ENCODE peak calls at places on chromosomes 2 and 18, in eight cellular contexts. One of them, this sample, is unnamed.

GRCh38 chr2:127906206-127906926 is 20.6 kb upstream of the AMMECR1L start:
- DNase-seq in right atrium auricular region: no peak
- DNase-seq in IMR-90: no peak
- DNase-seq in HFF-Myc: no peak
- DNase-seq in A673: peak; percentile 18
- DNase-seq in mammary epithelial cell: no peak
- DNase-seq in lower lobe of right lung: no peak
- DNase-seq in left ventricle myocardium inferior: no peak
- DNase-seq in this sample: no peak

GRCh38 chr2:96341641-96342040 is 6.1 kb downstream of the NCAPH start:
- DNase-seq in right atrium auricular region: no peak
- DNase-seq in IMR-90: no peak
- DNase-seq in HFF-Myc: no peak
- DNase-seq in A673: no peak
- DNase-seq in mammary epithelial cell: no peak
- DNase-seq in lower lobe of right lung: no peak
- DNase-seq in left ventricle myocardium inferior: no peak
- DNase-seq in this sample: no peak

GRCh38 chr2:104939570-104940235 is 85.8 kb downstream of the POU3F3 start:
- DNase-seq in right atrium auricular region: no peak
- DNase-seq in IMR-90: no peak
- DNase-seq in HFF-Myc: no peak
- DNase-seq in A673: peak; percentile 61
- DNase-seq in mammary epithelial cell: no peak
- DNase-seq in lower lobe of right lung: no peak
- DNase-seq in left ventricle myocardium inferior: no peak
- DNase-seq in this sample: no peak

GRCh38 chr2:210172219-210172575 is 988 bp upstream of the KANSL1L start:
- DNase-seq in right atrium auricular region: no peak
- DNase-seq in IMR-90: no peak
- DNase-seq in HFF-Myc: no peak
- DNase-seq in A673: no peak
- DNase-seq in mammary epithelial cell: no peak
- DNase-seq in lower lobe of right lung: no peak
- DNase-seq in left ventricle myocardium inferior: no peak
- DNase-seq in this sample: no peak

GRCh38 chr18:75219684-75220083 is 9.1 kb downstream of the TSHZ1 start:
- DNase-seq in right atrium auricular region: no peak
- DNase-seq in IMR-90: no peak
- DNase-seq in HFF-Myc: no peak
- DNase-seq in A673: no peak
- DNase-seq in mammary epithelial cell: no peak
- DNase-seq in lower lobe of right lung: no peak
- DNase-seq in left ventricle myocardium inferior: no peak
- DNase-seq in this sample: no peak

GRCh38 chr2:12057436-12058166 is 311.2 kb downstream of the LPIN1 start:
- DNase-seq in right atrium auricular region: no peak
- DNase-seq in IMR-90: no peak
- DNase-seq in HFF-Myc: no peak
- DNase-seq in A673: peak; percentile 93
- DNase-seq in mammary epithelial cell: no peak
- DNase-seq in lower lobe of right lung: peak; percentile 52
- DNase-seq in left ventricle myocardium inferior: peak; percentile 22
- DNase-seq in this sample: no peak

GRCh38 chr2:101120124-101120996 is 30.8 kb downstream of the TBC1D8 start:
- DNase-seq in right atrium auricular region: peak; percentile 97
- DNase-seq in IMR-90: peak; percentile 29
- DNase-seq in HFF-Myc: peak; percentile 57
- DNase-seq in A673: no peak
- DNase-seq in mammary epithelial cell: peak; percentile 87
- DNase-seq in lower lobe of right lung: peak; percentile 85
- DNase-seq in left ventricle myocardium inferior: peak; percentile 80
- DNase-seq in this sample: peak; percentile 73

GRCh38 chr2:42792583-42793313 is at the start of gene HAAO:
- DNase-seq in right atrium auricular region: no peak
- DNase-seq in IMR-90: no peak
- DNase-seq in HFF-Myc: no peak
- DNase-seq in A673: peak; percentile 14
- DNase-seq in mammary epithelial cell: no peak
- DNase-seq in lower lobe of right lung: peak; percentile 65
- DNase-seq in left ventricle myocardium inferior: peak; percentile 68
- DNase-seq in this sample: no peak

GRCh38 chr2:224837066-224837465 is 120.9 kb upstream of the CCDC195 start:
- DNase-seq in right atrium auricular region: no peak
- DNase-seq in IMR-90: no peak
- DNase-seq in HFF-Myc: no peak
- DNase-seq in A673: no peak
- DNase-seq in mammary epithelial cell: no peak
- DNase-seq in lower lobe of right lung: no peak
- DNase-seq in left ventricle myocardium inferior: no peak
- DNase-seq in this sample: no peak

GRCh38 chr2:235518317-235519090 is 24.7 kb downstream of the AGAP1 start:
- DNase-seq in right atrium auricular region: no peak
- DNase-seq in IMR-90: no peak
- DNase-seq in HFF-Myc: no peak
- DNase-seq in A673: peak; percentile 29
- DNase-seq in mammary epithelial cell: no peak
- DNase-seq in lower lobe of right lung: no peak
- DNase-seq in left ventricle myocardium inferior: no peak
- DNase-seq in this sample: no peak

GRCh38 chr2:220904015-220904414 is 668.1 kb downstream of the EPHA4 start:
- DNase-seq in right atrium auricular region: no peak
- DNase-seq in IMR-90: no peak
- DNase-seq in HFF-Myc: no peak
- DNase-seq in A673: no peak
- DNase-seq in mammary epithelial cell: no peak
- DNase-seq in lower lobe of right lung: no peak
- DNase-seq in left ventricle myocardium inferior: no peak
- DNase-seq in this sample: no peak

GRCh38 chr2:222842517-222843174 is 18.2 kb upstream of the ACSL3 start:
- DNase-seq in right atrium auricular region: no peak
- DNase-seq in IMR-90: peak; percentile 74
- DNase-seq in HFF-Myc: no peak
- DNase-seq in A673: no peak
- DNase-seq in mammary epithelial cell: peak; percentile 48
- DNase-seq in lower lobe of right lung: no peak
- DNase-seq in left ventricle myocardium inferior: no peak
- DNase-seq in this sample: no peak

GRCh38 chr18:21391074-21391673 is 149.1 kb downstream of the GREB1L start:
- DNase-seq in right atrium auricular region: no peak
- DNase-seq in IMR-90: peak; percentile 53
- DNase-seq in HFF-Myc: no peak
- DNase-seq in A673: peak; percentile 11
- DNase-seq in mammary epithelial cell: peak; percentile 97
- DNase-seq in lower lobe of right lung: no peak
- DNase-seq in left ventricle myocardium inferior: no peak
- DNase-seq in this sample: peak; percentile 23

GRCh38 chr2:80288576-80288975 is 16.0 kb downstream of the LRRTM1 start:
- DNase-seq in right atrium auricular region: no peak
- DNase-seq in IMR-90: no peak
- DNase-seq in HFF-Myc: no peak
- DNase-seq in A673: no peak
- DNase-seq in mammary epithelial cell: no peak
- DNase-seq in lower lobe of right lung: no peak
- DNase-seq in left ventricle myocardium inferior: no peak
- DNase-seq in this sample: no peak

GRCh38 chr2:157480182-157480961 is 36.5 kb upstream of the CYTIP start:
- DNase-seq in right atrium auricular region: peak; percentile 92
- DNase-seq in IMR-90: peak; percentile 24
- DNase-seq in HFF-Myc: no peak
- DNase-seq in A673: no peak
- DNase-seq in mammary epithelial cell: peak; percentile 40
- DNase-seq in lower lobe of right lung: peak; percentile 58
- DNase-seq in left ventricle myocardium inferior: peak; percentile 82
- DNase-seq in this sample: no peak

GRCh38 chr2:167294031-167294774 is 405.9 kb downstream of the XIRP2 start:
- DNase-seq in right atrium auricular region: no peak
- DNase-seq in IMR-90: peak; percentile 24
- DNase-seq in HFF-Myc: no peak
- DNase-seq in A673: peak; percentile 32
- DNase-seq in mammary epithelial cell: peak; percentile 4
- DNase-seq in lower lobe of right lung: peak; percentile 39
- DNase-seq in left ventricle myocardium inferior: no peak
- DNase-seq in this sample: no peak

GRCh38 chr2:8684421-8684884 is 2.6 kb downstream of the ID2 start:
- DNase-seq in right atrium auricular region: no peak
- DNase-seq in IMR-90: peak; percentile 47
- DNase-seq in HFF-Myc: no peak
- DNase-seq in A673: peak; percentile 66
- DNase-seq in mammary epithelial cell: no peak
- DNase-seq in lower lobe of right lung: no peak
- DNase-seq in left ventricle myocardium inferior: no peak
- DNase-seq in this sample: no peak

GRCh38 chr2:8684885-8685696 is 3.2 kb downstream of the ID2 start:
- DNase-seq in right atrium auricular region: peak; percentile 80
- DNase-seq in IMR-90: peak; percentile 52
- DNase-seq in HFF-Myc: no peak
- DNase-seq in A673: peak; percentile 71
- DNase-seq in mammary epithelial cell: peak; percentile 24
- DNase-seq in lower lobe of right lung: peak; percentile 79
- DNase-seq in left ventricle myocardium inferior: peak; percentile 48
- DNase-seq in this sample: no peak

GRCh38 chr2:8682719-8683667 is 1.1 kb downstream of the ID2 start:
- DNase-seq in right atrium auricular region: no peak
- DNase-seq in IMR-90: peak; percentile 55
- DNase-seq in HFF-Myc: no peak
- DNase-seq in A673: peak; percentile 69
- DNase-seq in mammary epithelial cell: peak; percentile 47
- DNase-seq in lower lobe of right lung: peak; percentile 67
- DNase-seq in left ventricle myocardium inferior: no peak
- DNase-seq in this sample: no peak

GRCh38 chr2:8681786-8682692 is at the start of gene ID2:
- DNase-seq in right atrium auricular region: peak; percentile 100
- DNase-seq in IMR-90: peak; percentile 98
- DNase-seq in HFF-Myc: peak; percentile 90
- DNase-seq in A673: peak; percentile 100
- DNase-seq in mammary epithelial cell: peak; percentile 98
- DNase-seq in lower lobe of right lung: peak; percentile 100
- DNase-seq in left ventricle myocardium inferior: peak; percentile 100
- DNase-seq in this sample: peak; percentile 95

GRCh38 chr2:8685697-8686358 is 4.0 kb downstream of the ID2 start:
- DNase-seq in right atrium auricular region: peak; percentile 80
- DNase-seq in IMR-90: peak; percentile 25
- DNase-seq in HFF-Myc: no peak
- DNase-seq in A673: peak; percentile 87
- DNase-seq in mammary epithelial cell: peak; percentile 29
- DNase-seq in lower lobe of right lung: peak; percentile 81
- DNase-seq in left ventricle myocardium inferior: peak; percentile 69
- DNase-seq in this sample: no peak
- H3K4me3 ChIP-seq in right atrium auricular region: peak overlapping the region; percentile 73
- H3K4me3 ChIP-seq in IMR-90: peak overlapping the region; percentile 51
- H3K4me3 ChIP-seq in HFF-Myc: peak overlapping the region; percentile 44
- H3K4me3 ChIP-seq in A673: peak overlapping the region; percentile 87
- H3K4me3 ChIP-seq in mammary epithelial cell: peak overlapping the region; percentile 51
- H3K4me3 ChIP-seq in lower lobe of right lung: peak overlapping the region; percentile 93
- H3K4me3 ChIP-seq in left ventricle myocardium inferior: peak overlapping the region; percentile 81
- H3K4me3 ChIP-seq in this sample: peak overlapping the region; percentile 99

DNA sequence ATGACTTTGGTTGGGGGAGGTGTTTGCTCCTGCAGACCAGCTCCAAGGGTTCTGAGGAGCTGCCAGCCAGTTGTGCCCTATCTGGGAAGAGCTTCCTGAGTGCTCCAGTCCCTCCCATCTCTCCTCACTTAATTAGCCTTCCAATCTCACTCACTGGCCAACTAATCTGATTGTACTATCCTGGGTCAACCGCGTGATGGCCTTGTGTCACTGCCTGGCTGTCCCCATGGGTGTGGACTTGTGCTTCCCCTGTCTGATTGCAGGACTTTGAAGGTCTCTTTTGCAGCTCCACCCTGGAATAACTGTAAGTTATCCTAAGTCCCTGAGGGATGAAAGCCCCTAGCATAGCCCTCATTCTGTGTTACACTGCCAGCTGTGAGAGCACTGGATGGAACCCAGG is 65.0 kb downstream of the SLC4A5 start:
- DNase-seq in right atrium auricular region: no peak
- DNase-seq in IMR-90: no peak
- DNase-seq in HFF-Myc: no peak
- DNase-seq in A673: no peak
- DNase-seq in mammary epithelial cell: no peak
- DNase-seq in lower lobe of right lung: no peak
- DNase-seq in left ventricle myocardium inferior: no peak
- DNase-seq in this sample: no peak
- TF ChIP-seq CTCF in right atrium auricular region: no peak
- TF ChIP-seq CTCF in IMR-90: no peak
- TF ChIP-seq CTCF in HFF-Myc: no peak
- TF ChIP-seq CTCF in A673: no peak
- TF ChIP-seq CTCF in mammary epithelial cell: no peak
- TF ChIP-seq CTCF in lower lobe of right lung: no peak
- TF ChIP-seq CTCF in left ventricle myocardium inferior: no peak
- TF ChIP-seq CTCF in this sample: no peak

DNA sequence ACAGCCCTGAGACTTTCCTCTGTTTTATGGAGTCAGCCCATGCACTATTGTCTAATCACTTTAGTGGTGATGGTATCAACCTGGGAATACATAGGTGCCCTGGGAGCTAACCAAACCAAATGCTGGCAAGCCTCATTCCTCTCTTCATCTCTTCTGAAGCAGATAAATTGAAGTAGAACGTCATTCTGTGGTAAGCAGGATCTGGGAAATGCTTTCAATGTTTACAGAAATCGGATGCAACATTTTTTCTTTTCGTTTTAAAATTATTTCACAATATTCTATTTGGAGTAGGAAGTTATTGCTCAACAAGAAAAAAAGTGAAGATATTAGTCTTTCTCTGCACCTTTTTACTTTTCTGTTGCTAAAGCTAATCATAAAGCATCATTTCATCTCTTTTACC is 114.2 kb downstream of the RBMS1 start:
- DNase-seq in right atrium auricular region: no peak
- DNase-seq in IMR-90: peak; percentile 96
- DNase-seq in HFF-Myc: no peak
- DNase-seq in A673: no peak
- DNase-seq in mammary epithelial cell: peak; percentile 40
- DNase-seq in lower lobe of right lung: no peak
- DNase-seq in left ventricle myocardium inferior: no peak
- DNase-seq in this sample: no peak
- H3K4me3 ChIP-seq in right atrium auricular region: no peak overlapping the region
- H3K4me3 ChIP-seq in IMR-90: no peak overlapping the region
- H3K4me3 ChIP-seq in HFF-Myc: no peak overlapping the region
- H3K4me3 ChIP-seq in A673: no peak overlapping the region
- H3K4me3 ChIP-seq in mammary epithelial cell: no peak overlapping the region
- H3K4me3 ChIP-seq in lower lobe of right lung: no peak overlapping the region
- H3K4me3 ChIP-seq in left ventricle myocardium inferior: peak overlapping the region; percentile 35
- H3K4me3 ChIP-seq in this sample: no peak overlapping the region

GRCh38 chr18:48667276-48668254 is 128.7 kb downstream of the CTIF start:
- DNase-seq in right atrium auricular region: no peak
- DNase-seq in IMR-90: peak; percentile 49
- DNase-seq in HFF-Myc: no peak
- DNase-seq in A673: no peak
- DNase-seq in mammary epithelial cell: peak; percentile 11
- DNase-seq in lower lobe of right lung: no peak
- DNase-seq in left ventricle myocardium inferior: no peak
- DNase-seq in this sample: no peak
- TF ChIP-seq CTCF in right atrium auricular region: no peak
- TF ChIP-seq CTCF in IMR-90: peak; percentile 35
- TF ChIP-seq CTCF in HFF-Myc: peak; percentile 34
- TF ChIP-seq CTCF in A673: no peak
- TF ChIP-seq CTCF in mammary epithelial cell: peak; percentile 14
- TF ChIP-seq CTCF in lower lobe of right lung: no peak
- TF ChIP-seq CTCF in left ventricle myocardium inferior: peak; percentile 28
- TF ChIP-seq CTCF in this sample: peak; percentile 55

GRCh38 chr2:238286987-238287386 is 1.4 kb downstream of the PER2 start:
- DNase-seq in right atrium auricular region: no peak
- DNase-seq in IMR-90: no peak
- DNase-seq in HFF-Myc: no peak
- DNase-seq in A673: no peak
- DNase-seq in mammary epithelial cell: no peak
- DNase-seq in lower lobe of right lung: peak; percentile 33
- DNase-seq in left ventricle myocardium inferior: no peak
- DNase-seq in this sample: no peak
- H3K4me3 ChIP-seq in right atrium auricular region: peak overlapping the region; percentile 84
- H3K4me3 ChIP-seq in IMR-90: no peak overlapping the region
- H3K4me3 ChIP-seq in HFF-Myc: peak overlapping the region; percentile 95
- H3K4me3 ChIP-seq in A673: no peak overlapping the region
- H3K4me3 ChIP-seq in mammary epithelial cell: peak overlapping the region; percentile 78
- H3K4me3 ChIP-seq in lower lobe of right lung: peak overlapping the region; percentile 70
- H3K4me3 ChIP-seq in left ventricle myocardium inferior: peak overlapping the region; percentile 90
- H3K4me3 ChIP-seq in this sample: no peak overlapping the region

This sample was measured in retinal pigment epithelial cell.